ENCODE peak calls at places on chromosomes 2 and 18, in ten cellular contexts. W is dorsolateral prefrontal cortex, S is AG04450, J is fibroblast of lung, Y is upper lobe of right lung, I is WERI-Rb-1, N is cardiac fibroblast, P is transverse colon, G is neural progenitor cell, M is foreskin fibroblast. U is an unnamed sample.

GRCh38 chr2:157990173-157990572 is 111.5 kb upstream of the UPP2 start:
- DNase-seq in W (no peak), S (no peak), J (no peak), Y (no peak), I (no peak), N (no peak), P (no peak), G (peak), M (no peak), U (no peak)

GRCh38 chr2:100589527-100589926 is 26.7 kb downstream of the PDCL3 start:
- DNase-seq in W (no peak), S (no peak), J (no peak), Y (peak), I (no peak), N (peak), P (no peak), G (no peak), M (no peak), U (peak)

GRCh38 chr2:240412975-240413812 is 22.3 kb upstream of the GPC1 start:
- DNase-seq in W (no peak), S (no peak), J (no peak), Y (peak), I (peak), N (no peak), P (no peak), G (no peak), M (no peak), U (no peak)

GRCh38 chr2:238585836-238586821 is 159.4 kb downstream of the ASB1 start:
- DNase-seq in W (peak), S (no peak), J (no peak), Y (peak), I (no peak), N (no peak), P (no peak), G (peak), M (no peak), U (no peak)

GRCh38 chr18:8341481-8342230 is 267.6 kb upstream of the RAB12 start:
- DNase-seq in W (no peak), S (peak), J (peak), Y (no peak), I (no peak), N (peak), P (no peak), G (no peak), M (peak), U (peak)

GRCh38 chr2:57673983-57674382 is 372.6 kb upstream of the VRK2 start:
- DNase-seq in W (no peak), S (no peak), J (no peak), Y (no peak), I (no peak), N (no peak), P (no peak), G (no peak), M (no peak), U (no peak)

GRCh38 chr2:173130521-173131467 is 55.1 kb downstream of the MAP3K20 start:
- DNase-seq in W (no peak), S (no peak), J (no peak), Y (no peak), I (no peak), N (no peak), P (no peak), G (no peak), M (no peak), U (no peak)

GRCh38 chr2:10329880-10330699 is 27.4 kb downstream of the HPCAL1 start:
- DNase-seq in W (no peak), S (no peak), J (peak), Y (no peak), I (peak), N (peak), P (no peak), G (no peak), M (peak), U (peak)

GRCh38 chr18:76633504-76634259 is 138.6 kb upstream of the ZNF516 start:
- DNase-seq in W (no peak), S (no peak), J (no peak), Y (no peak), I (no peak), N (no peak), P (no peak), G (no peak), M (no peak), U (no peak)

GRCh38 chr18:9741821-9742541 is 33.9 kb downstream of the RAB31 start:
- DNase-seq in W (no peak), S (no peak), J (no peak), Y (no peak), I (no peak), N (peak), P (no peak), G (peak), M (peak), U (peak)

GRCh38 chr2:234884591-234884990 is 67.2 kb upstream of the SH3BP4 start:
- DNase-seq in W (no peak), S (no peak), J (no peak), Y (no peak), I (no peak), N (no peak), P (no peak), G (no peak), M (no peak), U (no peak)

GRCh38 chr2:226489765-226490164 is 309.9 kb downstream of the IRS1 start:
- DNase-seq in W (no peak), S (peak), J (peak), Y (no peak), I (no peak), N (peak), P (no peak), G (no peak), M (peak), U (peak)

GRCh38 chr18:22185723-22186386 is 16.5 kb downstream of the GATA6 start:
- DNase-seq in W (no peak), S (no peak), J (no peak), Y (no peak), I (no peak), N (no peak), P (no peak), G (no peak), M (no peak), U (no peak)

DNA sequence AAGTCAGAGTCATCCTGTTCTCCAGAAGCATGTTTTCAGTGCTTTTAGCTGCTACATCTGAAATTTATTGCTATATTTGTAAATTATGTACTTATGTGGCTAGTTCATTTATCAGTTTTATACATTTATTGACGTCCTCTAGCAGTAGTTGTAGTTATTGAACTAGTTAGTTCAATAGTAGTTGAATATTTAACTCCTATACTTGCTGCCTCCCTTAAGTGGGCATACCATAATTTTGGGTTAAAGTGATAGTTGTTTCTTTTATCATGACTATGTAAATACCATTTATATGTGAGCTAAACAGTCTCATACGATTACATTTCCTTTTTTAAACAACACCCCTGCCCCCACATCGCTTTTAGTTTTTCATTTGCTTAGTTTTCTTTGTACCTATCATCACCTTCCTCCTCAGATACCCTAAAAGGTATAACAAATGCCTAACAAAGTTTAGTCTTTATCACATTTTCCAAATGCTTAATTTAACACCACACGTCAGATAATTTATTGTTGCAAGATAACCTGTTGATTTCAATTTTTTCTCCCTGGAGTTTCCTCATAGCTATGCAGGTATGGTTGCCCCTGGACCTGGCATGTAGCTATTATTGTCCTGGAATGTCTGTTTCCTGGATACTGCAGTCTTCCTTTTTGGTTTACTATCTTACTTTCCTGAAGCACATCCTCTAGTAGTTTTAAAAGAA is 8.8 kb downstream of the MAP4K4 start:
- DNase-seq in W (no peak), S (no peak), J (no peak), Y (no peak), I (no peak), N (no peak), P (no peak), G (no peak), M (no peak), U (no peak)
- H3K4me3 ChIP-seq in W (no peak), S (no peak), J (no peak), Y (no peak), I (no peak), N (no peak), P (no peak), G (no peak), M (no peak), U (no peak)

GRCh38 chr2:233353101-233353768 is 1.1 kb upstream of the DGKD start:
- DNase-seq in W (no peak), S (no peak), J (no peak), Y (peak), I (peak), N (no peak), P (peak), G (no peak), M (no peak), U (no peak)

GRCh38 chr2:233352141-233352842 is 2.0 kb upstream of the DGKD start:
- DNase-seq in W (no peak), S (no peak), J (no peak), Y (peak), I (no peak), N (no peak), P (peak), G (no peak), M (no peak), U (no peak)

GRCh38 chr2:233354500-233354924 is 218 bp downstream of the DGKD start:
- DNase-seq in W (no peak), S (no peak), J (no peak), Y (no peak), I (no peak), N (no peak), P (no peak), G (no peak), M (no peak), U (no peak)

GRCh38 chr2:233354971-233355574 is 779 bp downstream of the DGKD start:
- DNase-seq in W (peak), S (no peak), J (peak), Y (peak), I (no peak), N (peak), P (peak), G (peak), M (no peak), U (peak)

GRCh38 chr2:233353769-233354499 is at the start of gene DGKD:
- DNase-seq in W (no peak), S (no peak), J (peak), Y (peak), I (peak), N (peak), P (peak), G (peak), M (peak), U (peak)
- TF ChIP-seq CTCF in W (no peak), S (peak), J (no peak), Y (no peak), I (peak), N (peak), P (peak), G (peak), M (no peak), U (no peak)

DNA sequence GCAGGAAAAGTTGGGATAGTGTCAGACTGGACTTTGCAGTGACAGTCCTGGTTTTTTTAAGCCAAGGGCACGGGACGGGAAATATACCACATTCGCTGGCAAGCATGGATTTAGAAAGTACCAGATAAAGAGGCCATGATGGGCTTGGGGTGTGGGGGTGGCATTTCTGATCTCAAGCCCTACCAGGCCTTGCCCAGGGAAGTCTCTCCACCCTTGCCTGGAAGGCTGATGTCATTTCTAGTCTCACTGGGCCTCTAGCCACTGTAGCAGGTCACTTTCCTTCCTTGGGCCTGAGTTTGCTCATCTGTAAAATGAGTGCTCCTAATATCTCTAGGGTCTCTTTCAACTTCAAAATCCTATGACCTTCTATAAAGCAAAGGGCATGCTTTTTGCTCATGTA is 1.8 kb downstream of the ZBTB7C start:
- DNase-seq in W (no peak), S (no peak), J (no peak), Y (no peak), I (no peak), N (no peak), P (no peak), G (no peak), M (no peak), U (no peak)
- H3K4me3 ChIP-seq in W (no peak), S (no peak), J (no peak), Y (peak), I (no peak), N (no peak), P (no peak), G (peak), M (no peak), U (no peak)

DNA sequence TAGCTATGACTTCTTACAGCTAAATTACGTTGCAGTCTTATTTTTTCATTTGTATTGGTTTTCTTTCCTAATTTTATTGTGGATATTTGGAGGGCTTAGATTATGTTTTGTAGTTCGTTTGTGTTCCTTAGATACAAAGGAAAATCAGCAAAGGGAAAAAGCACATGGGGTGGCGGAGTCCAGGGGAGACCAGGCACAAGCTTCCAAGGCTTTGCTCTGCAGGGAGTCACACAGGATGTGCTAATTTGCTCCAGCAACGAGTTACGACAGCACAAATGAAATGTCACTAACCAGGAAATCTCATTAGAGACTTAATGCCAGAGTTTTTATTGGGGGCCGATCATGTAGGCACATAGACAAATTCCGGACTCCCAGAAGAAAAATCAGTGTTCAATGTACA is 60.5 kb upstream of the CABYR start:
- DNase-seq in W (no peak), S (no peak), J (no peak), Y (no peak), I (no peak), N (no peak), P (no peak), G (peak), M (no peak), U (no peak)
- TF ChIP-seq CTCF in W (no peak), S (no peak), J (no peak), Y (no peak), I (no peak), N (no peak), P (no peak), G (no peak), M (no peak), U (no peak)

DNA sequence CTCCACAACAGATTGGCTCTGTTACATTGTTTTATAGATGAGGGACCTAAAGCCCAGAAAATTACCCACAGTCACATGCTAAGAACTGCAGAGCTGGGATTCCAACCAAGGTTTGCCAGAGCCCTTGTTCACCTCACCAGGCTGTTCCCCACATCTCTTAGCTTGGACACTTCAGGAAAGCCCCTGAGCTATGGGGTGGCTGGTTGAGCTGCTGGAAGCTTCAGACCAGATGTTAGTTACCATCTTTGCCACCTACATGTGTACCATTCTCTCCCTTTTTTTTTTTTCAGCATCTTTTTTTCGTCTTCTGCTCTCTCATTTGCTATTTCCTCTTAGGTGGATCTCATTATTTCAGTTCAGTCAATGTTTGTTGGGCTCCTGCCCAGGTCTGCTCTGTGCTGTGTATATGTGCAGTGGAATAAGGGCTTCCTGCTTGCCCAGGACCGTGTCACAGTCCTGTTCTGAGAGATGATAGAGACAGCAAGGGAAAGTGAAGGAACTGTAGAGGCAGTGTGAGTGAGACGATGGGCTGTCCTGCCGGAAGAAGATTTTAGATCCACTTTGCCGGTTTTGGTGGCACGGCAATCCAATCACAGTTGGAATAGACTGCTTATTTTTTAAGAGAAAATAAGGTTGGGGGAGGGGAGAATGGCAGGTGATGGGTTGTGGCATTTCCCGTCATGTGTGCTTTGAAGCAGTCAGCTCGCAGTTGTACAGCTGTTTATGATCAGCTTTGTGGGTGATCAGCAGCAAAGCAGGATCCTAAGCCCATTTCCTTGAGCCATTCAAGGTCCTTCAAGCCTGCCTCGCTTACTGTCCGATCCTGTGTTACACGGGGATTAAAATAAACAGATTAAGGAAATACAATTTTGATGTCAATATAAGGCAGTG is 152.6 kb downstream of the RTN4 start:
- DNase-seq in W (no peak), S (no peak), J (no peak), Y (no peak), I (peak), N (no peak), P (no peak), G (no peak), M (no peak), U (no peak)
- H3K4me3 ChIP-seq in W (no peak), S (no peak), J (no peak), Y (no peak), I (peak), N (no peak), P (no peak), G (no peak), M (no peak), U (no peak)

GRCh38 chr18:48902856-48903601 is 47.7 kb downstream of the SMAD7 start:
- DNase-seq in W (no peak), S (no peak), J (peak), Y (no peak), I (no peak), N (peak), P (no peak), G (no peak), M (no peak), U (peak)

GRCh38 chr18:48901145-48902022 is 49.4 kb downstream of the SMAD7 start:
- DNase-seq in W (no peak), S (no peak), J (no peak), Y (no peak), I (no peak), N (no peak), P (no peak), G (no peak), M (no peak), U (no peak)

GRCh38 chr18:48900469-48900868 is 50.3 kb downstream of the SMAD7 start:
- DNase-seq in W (no peak), S (no peak), J (no peak), Y (no peak), I (no peak), N (no peak), P (no peak), G (no peak), M (no peak), U (no peak)

GRCh38 chr18:48904086-48904485 is 46.7 kb downstream of the SMAD7 start:
- DNase-seq in W (no peak), S (no peak), J (no peak), Y (no peak), I (no peak), N (peak), P (no peak), G (no peak), M (peak), U (no peak)

DNA sequence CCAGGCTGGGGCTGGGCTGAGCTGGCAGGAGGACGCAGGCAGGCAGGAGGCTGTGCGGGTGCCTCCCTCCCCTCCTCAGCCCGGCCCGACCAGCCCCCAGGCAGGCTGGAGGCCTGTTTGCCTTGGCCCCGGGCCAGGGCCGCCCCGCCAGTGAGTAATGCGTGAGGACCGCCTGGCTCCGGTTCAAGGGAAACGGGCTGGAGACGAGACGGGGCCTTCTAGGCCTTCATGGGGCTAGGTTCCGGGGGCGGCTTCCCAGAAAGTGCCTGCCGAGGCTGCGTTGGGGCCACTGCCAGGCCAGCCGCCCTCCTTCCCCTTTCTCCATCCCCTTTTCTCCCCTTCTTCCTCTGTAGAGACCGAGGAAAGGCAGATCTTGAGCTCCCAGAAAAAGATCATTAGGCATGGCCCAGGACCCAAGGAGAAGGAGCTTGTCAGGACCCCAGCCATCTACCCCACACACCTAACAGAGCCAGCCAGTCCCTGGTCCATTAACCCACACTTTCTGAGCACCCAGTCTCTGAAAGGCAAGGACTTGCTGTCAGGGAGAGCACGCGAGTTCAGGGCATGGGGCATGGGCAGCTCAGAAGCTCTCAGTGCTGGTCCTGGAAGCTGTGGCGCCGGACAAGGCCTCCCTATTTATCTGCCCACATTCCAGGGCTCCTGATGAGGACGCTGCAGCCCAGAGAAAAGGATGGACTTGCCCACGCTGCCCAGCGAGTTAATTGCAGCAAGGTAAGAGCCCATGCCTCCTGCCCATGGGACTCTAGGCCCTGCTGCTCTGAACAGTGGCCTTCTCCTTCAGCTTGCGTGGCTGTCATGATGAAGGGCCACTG is 48.5 kb downstream of the SMAD7 start:
- DNase-seq in W (no peak), S (peak), J (peak), Y (peak), I (no peak), N (peak), P (peak), G (no peak), M (peak), U (peak)
- TF ChIP-seq CTCF in W (no peak), S (no peak), J (no peak), Y (no peak), I (no peak), N (no peak), P (no peak), G (no peak), M (no peak), U (no peak)